ENCODE peak calls at places on chromosomes 16 and 17, in ten cellular contexts. G is sigmoid colon, P is K562, Q is H1, S is transverse colon, C is SK-N-SH, Y is suprapubic skin, B is esophagus muscularis mucosa, T is GM12878, L is HepG2. A is an unnamed sample.

GRCh38 chr16:23640669-23640958 is 496 bp downstream of the PALB2 start:
- DNase-seq in G (no peak), P (no peak), Q (peak), S (no peak), C (peak), Y (no peak), B (no peak), T (no peak), L (no peak), A (no peak)

GRCh38 chr17:50465171-50465570 is 3.5 kb downstream of the CHAD start:
- DNase-seq in G (no peak), P (no peak), Q (no peak), S (no peak), C (no peak), Y (no peak), B (no peak), T (no peak), L (no peak), A (no peak)

GRCh38 chr17:76631821-76632565 is 11.6 kb downstream of the ST6GALNAC1 start:
- DNase-seq in G (no peak), P (no peak), Q (no peak), S (peak), C (no peak), Y (peak), B (no peak), T (no peak), L (no peak), A (peak)

GRCh38 chr17:45846646-45847045 is 2.0 kb downstream of the SPPL2C start:
- DNase-seq in G (no peak), P (no peak), Q (no peak), S (no peak), C (peak), Y (no peak), B (no peak), T (no peak), L (no peak), A (no peak)

GRCh38 chr16:65756163-65756562 is 610.3 kb upstream of the CDH5 start:
- DNase-seq in G (no peak), P (no peak), Q (no peak), S (no peak), C (peak), Y (no peak), B (no peak), T (no peak), L (no peak), A (no peak)

GRCh38 chr17:77118251-77118928 is 22.4 kb upstream of the SEC14L1 start:
- DNase-seq in G (no peak), P (no peak), Q (no peak), S (no peak), C (no peak), Y (no peak), B (no peak), T (no peak), L (no peak), A (no peak)

GRCh38 chr16:66308096-66308495 is 58.4 kb upstream of the CDH5 start:
- DNase-seq in G (no peak), P (no peak), Q (no peak), S (no peak), C (no peak), Y (peak), B (no peak), T (no peak), L (no peak), A (no peak)

GRCh38 chr17:62965149-62965648 is 836 bp upstream of the TANC2 start:
- DNase-seq in G (no peak), P (no peak), Q (no peak), S (no peak), C (no peak), Y (no peak), B (no peak), T (no peak), L (no peak), A (no peak)

GRCh38 chr16:8251298-8251697 is 339.0 kb downstream of the TMEM114 start:
- DNase-seq in G (no peak), P (no peak), Q (no peak), S (no peak), C (no peak), Y (no peak), B (no peak), T (no peak), L (no peak), A (no peak)

GRCh38 chr17:57086069-57086930 is 1.3 kb downstream of the AKAP1 start:
- DNase-seq in G (peak), P (peak), Q (no peak), S (peak), C (peak), Y (peak), B (no peak), T (no peak), L (peak), A (peak)

GRCh38 chr17:47703191-47703591 is 9.2 kb downstream of the TBKBP1 start:
- DNase-seq in G (peak), P (no peak), Q (no peak), S (peak), C (no peak), Y (no peak), B (no peak), T (no peak), L (no peak), A (no peak)

GRCh38 chr16:58187657-58188430 is 10.1 kb downstream of the CSNK2A2 start:
- DNase-seq in G (no peak), P (no peak), Q (no peak), S (no peak), C (no peak), Y (no peak), B (no peak), T (no peak), L (no peak), A (no peak)

GRCh38 chr17:29014716-29015115 is 8.9 kb upstream of the SEZ6 start:
- DNase-seq in G (no peak), P (no peak), Q (no peak), S (no peak), C (no peak), Y (no peak), B (no peak), T (no peak), L (no peak), A (no peak)

GRCh38 chr16:80231888-80232287 is 308.9 kb upstream of the DYNLRB2 start:
- DNase-seq in G (no peak), P (no peak), Q (no peak), S (no peak), C (no peak), Y (no peak), B (no peak), T (peak), L (peak), A (no peak)

GRCh38 chr16:361872-362701 is 8.3 kb downstream of the MRPL28 start:
- DNase-seq in G (peak), P (peak), Q (peak), S (peak), C (peak), Y (no peak), B (no peak), T (no peak), L (peak), A (peak)

GRCh38 chr17:30236807-30237206 is 1.3 kb upstream of the SLC6A4 start:
- DNase-seq in G (no peak), P (no peak), Q (peak), S (peak), C (peak), Y (peak), B (no peak), T (no peak), L (peak), A (peak)

GRCh38 chr17:32876414-32877163 is at the start of gene MYO1D:
- DNase-seq in G (peak), P (peak), Q (no peak), S (peak), C (peak), Y (peak), B (no peak), T (no peak), L (peak), A (peak)

GRCh38 chr16:30844671-30845449 is 49.0 kb downstream of the BCL7C start:
- DNase-seq in G (peak), P (peak), Q (peak), S (peak), C (peak), Y (no peak), B (peak), T (peak), L (peak), A (peak)

DNA sequence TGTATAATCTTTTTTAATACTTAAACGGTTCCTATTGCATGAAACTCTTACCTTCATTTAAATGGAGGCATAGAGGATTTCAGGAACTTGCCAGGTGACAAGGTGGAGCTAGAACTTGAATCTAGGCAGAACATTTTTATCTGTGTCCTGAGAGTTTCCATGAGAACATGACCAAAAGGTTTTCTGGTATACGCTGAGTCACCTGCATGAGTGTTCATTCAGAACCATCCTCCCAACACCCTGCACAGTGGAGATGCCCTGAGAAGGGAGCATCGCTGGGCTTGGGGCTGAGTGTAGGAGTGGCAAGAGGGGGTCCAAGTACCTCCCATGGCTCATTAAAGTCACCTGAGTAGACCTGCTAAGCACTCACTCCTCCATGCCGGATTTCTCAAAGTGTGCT is 169.7 kb upstream of the CACNG5 start:
- DNase-seq in G (no peak), P (no peak), Q (no peak), S (no peak), C (no peak), Y (no peak), B (no peak), T (no peak), L (no peak), A (no peak)
- TF ChIP-seq POLR2AphosphoS5 in G (no peak), P (no peak), Q (no peak), S (no peak), C (no peak), Y (no peak), B (no peak), T (no peak), L (no peak), A (no peak)

GRCh38 chr16:89924298-89924924 is 1.3 kb downstream of the TUBB3 start:
- DNase-seq in G (no peak), P (peak), Q (peak), S (no peak), C (peak), Y (peak), B (no peak), T (no peak), L (peak), A (no peak)
- H3K4me3 ChIP-seq in G (no peak), P (no peak), Q (peak), S (no peak), C (peak), Y (no peak), B (peak), T (no peak), L (peak), A (no peak)

DNA sequence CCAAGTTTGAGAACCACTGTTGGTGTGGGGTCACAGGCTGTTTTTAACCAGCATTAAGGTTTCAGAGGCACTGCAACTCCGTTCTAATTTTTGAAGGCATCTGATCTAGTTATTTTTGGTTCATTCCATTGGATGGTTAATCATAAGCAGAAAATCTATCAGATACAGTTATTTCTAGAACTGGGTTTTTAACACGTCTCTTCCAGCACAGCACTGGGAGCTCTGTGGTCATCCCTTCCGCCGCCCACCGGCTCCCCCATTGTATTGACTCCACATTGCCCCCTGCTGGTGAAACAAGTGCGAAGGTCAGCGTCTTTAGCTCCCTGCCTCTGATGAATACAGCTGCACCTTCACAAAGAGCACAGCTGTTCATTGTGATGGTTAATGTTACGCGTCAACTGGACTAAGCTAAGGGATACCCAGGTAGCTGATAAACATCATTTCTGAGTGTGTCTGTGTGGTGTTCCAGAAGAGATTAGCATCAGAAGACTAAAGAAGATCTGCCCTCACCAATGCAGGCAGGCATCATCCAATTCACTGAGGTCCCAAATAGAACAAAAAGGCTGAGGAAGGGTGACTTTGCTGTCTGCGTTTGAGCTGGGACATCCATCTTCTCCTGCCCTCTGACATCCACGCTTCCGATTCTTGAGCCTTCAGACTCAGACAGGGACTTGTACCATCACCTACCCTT is 8.5 kb downstream of the CCL18 start:
- DNase-seq in G (no peak), P (peak), Q (peak), S (peak), C (peak), Y (no peak), B (no peak), T (peak), L (peak), A (peak)
- TF ChIP-seq EP300 in G (no peak), P (no peak), Q (no peak), S (no peak), C (no peak), Y (no peak), B (no peak), T (peak), L (no peak), A (no peak)

DNA sequence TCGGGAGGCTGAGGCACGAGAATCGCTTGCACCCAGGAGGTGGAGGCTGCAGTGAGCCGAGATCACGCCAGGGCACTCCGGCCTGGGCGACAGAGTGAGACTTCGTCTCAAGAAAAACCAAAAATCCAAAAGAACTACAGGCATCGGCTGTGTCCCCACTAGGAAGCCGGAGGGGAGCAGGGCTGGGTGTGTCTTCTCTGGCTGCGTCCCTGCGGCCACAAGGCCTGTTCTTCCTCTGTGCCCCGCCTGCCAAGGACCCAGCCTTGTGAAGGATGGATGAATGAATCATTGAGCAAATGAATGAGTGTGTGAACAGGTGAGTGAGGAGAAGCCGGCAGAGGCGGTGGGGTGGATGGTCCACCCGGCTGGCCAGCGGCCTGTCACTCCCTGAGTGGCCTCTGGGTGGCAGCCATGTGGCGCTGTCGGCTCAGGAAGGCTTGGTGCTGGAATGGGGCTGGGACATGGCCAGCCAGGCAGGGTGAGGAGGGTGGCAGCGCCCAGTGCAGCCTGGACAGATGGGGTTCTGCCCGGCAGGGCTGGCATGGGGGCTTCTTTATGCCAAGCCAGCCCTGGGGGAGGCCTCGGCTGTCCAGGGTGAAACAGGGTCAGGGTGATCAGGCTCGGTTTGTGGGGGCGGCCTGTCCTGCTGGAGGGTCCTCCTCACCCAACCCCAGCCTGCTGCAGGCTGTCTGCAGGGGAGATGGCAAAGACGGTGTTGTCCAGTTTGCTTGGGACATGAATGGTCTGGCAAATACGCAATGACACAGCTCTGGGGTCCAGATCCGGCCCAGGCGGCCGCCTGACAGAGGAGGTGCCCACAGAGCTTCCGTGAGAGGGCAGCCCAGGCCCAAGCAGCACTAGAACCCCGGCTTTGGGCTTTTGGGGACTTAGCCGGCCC is 21.7 kb downstream of the SLC25A10 start:
- DNase-seq in G (peak), P (peak), Q (no peak), S (peak), C (peak), Y (peak), B (peak), T (no peak), L (peak), A (peak)
- TF ChIP-seq POLR2AphosphoS5 in G (peak), P (no peak), Q (no peak), S (no peak), C (no peak), Y (no peak), B (peak), T (no peak), L (no peak), A (no peak)

DNA sequence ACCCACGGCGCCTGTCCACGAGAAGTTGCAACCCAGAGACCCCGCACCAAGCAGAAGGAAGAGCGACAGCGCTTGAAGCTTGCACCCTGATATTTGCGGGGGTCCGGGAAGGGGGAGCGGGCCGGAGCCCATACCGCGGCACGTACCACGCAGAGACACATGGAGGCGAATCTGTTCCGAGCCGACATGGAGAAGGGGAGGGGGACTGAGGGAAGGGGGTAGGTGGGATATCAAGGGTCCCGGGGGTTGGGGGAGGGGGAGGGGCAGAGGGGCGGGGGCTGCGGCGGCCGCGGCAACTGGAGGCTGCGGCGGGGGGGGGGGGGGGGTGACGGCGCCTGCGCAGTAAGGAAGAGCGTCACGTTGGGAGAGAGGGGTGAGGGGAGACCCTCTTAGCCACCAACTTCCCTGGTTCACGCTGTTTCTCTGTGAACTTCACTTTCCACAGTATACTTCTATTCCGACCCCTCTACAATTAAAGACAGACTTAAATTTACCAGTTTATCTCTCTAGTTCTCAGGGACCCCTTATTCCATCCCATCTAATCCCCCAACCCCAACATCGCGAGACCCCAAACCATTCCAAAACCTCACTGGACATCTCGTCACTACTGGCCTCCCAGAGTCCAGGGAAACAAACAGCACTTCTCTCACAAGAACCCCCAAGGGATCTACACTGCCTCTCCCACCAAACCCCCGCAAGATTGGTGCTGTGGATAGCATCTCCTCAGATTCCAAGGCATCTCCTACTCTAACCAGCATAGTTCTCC is 7.9 kb downstream of the DLG4 start:
- DNase-seq in G (no peak), P (no peak), Q (no peak), S (no peak), C (peak), Y (no peak), B (no peak), T (no peak), L (no peak), A (no peak)
- H3K4me3 ChIP-seq in G (peak), P (no peak), Q (peak), S (no peak), C (no peak), Y (no peak), B (no peak), T (no peak), L (no peak), A (peak)

GRCh38 chr16:71915350-71915749 is 20.0 kb downstream of the IST1 start:
- DNase-seq in G (no peak), P (no peak), Q (no peak), S (no peak), C (no peak), Y (no peak), B (no peak), T (no peak), L (no peak), A (no peak)

GRCh38 chr16:71920658-71921057 is 25.3 kb downstream of the IST1 start:
- DNase-seq in G (no peak), P (no peak), Q (no peak), S (no peak), C (no peak), Y (no peak), B (no peak), T (no peak), L (no peak), A (no peak)

GRCh38 chr16:71919033-71919432 is 23.7 kb downstream of the IST1 start:
- DNase-seq in G (no peak), P (no peak), Q (no peak), S (peak), C (no peak), Y (no peak), B (no peak), T (no peak), L (no peak), A (no peak)

GRCh38 chr16:71916397-71916920 is 21.1 kb downstream of the IST1 start:
- DNase-seq in G (no peak), P (no peak), Q (no peak), S (no peak), C (no peak), Y (no peak), B (no peak), T (no peak), L (no peak), A (no peak)

DNA sequence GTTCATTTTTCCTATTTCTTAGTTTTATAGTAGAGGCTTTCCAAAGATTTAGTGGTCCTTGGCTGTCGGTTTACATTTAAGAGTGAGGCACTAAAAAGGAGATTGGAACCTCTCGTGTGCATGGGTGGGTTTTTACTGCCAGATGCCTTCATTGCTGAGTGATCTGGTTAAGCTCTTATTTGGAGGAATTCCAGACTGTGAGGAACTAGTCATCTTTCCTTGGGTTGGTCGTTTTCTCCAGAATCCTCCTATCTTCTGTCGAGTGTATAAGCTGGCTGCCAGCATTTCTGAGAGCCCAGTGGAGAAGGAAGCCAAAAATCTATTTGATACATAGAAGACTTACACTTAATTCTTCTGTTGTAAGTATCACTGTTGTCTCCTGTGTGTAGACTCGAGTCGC is 22.6 kb downstream of the IST1 start:
- DNase-seq in G (no peak), P (no peak), Q (no peak), S (no peak), C (no peak), Y (no peak), B (no peak), T (no peak), L (no peak), A (no peak)
- TF ChIP-seq EP300 in G (no peak), P (no peak), Q (no peak), S (no peak), C (peak), Y (no peak), B (no peak), T (no peak), L (no peak), A (no peak)

DNA sequence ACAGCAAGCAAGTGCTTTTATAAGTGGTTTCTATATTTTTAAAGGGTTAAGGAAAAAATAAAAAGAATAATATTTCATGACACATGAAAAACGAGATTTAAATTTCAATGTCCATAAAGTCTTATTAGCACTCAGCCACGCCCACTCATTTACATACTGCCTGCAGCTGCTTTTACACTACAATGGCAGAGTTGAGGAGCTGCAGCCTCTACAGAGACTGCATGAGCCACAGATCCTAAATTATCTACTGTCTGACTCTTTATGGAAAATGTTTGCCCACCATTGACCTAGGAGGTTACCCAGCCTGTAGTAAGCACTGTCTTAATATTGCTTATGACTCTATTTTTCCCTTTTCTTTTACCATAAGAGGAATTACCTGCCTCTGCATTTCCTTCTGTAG is 139.5 kb upstream of the ERCC4 start:
- DNase-seq in G (no peak), P (no peak), Q (no peak), S (no peak), C (no peak), Y (no peak), B (no peak), T (no peak), L (no peak), A (no peak)
- TF ChIP-seq POLR2AphosphoS5 in G (no peak), P (no peak), Q (no peak), S (no peak), C (no peak), Y (no peak), B (no peak), T (no peak), L (no peak), A (no peak)

A was measured in stomach.